ENCODE peak calls at places on chromosomes 7 and 10, in seven cellular contexts. One of them, this sample, is unnamed.

GRCh38 chr7:5692112-5692844 is 89.2 kb downstream of the RNF216 start:
- DNase-seq in prostate gland: peak; percentile 40
- DNase-seq in colonic mucosa: peak; percentile 54
- DNase-seq in esophagus squamous epithelium: no peak
- DNase-seq in right cardiac atrium: peak; percentile 93
- DNase-seq in CD4-positive, CD25-positive, alpha-beta regulatory T cell: no peak
- DNase-seq in right lobe of liver: no peak
- DNase-seq in this sample: no peak

GRCh38 chr10:58348571-58349033 is 13.8 kb downstream of the UBE2D1 start:
- DNase-seq in colonic mucosa: no peak
- DNase-seq in prostate gland: no peak
- DNase-seq in right lobe of liver: no peak
- DNase-seq in right cardiac atrium: no peak
- DNase-seq in esophagus squamous epithelium: no peak
- DNase-seq in CD4-positive, CD25-positive, alpha-beta regulatory T cell: no peak
- DNase-seq in this sample: no peak

GRCh38 chr7:123824754-123825067 is 20.3 kb upstream of the HYAL4 start:
- DNase-seq in colonic mucosa: peak; percentile 39
- DNase-seq in esophagus squamous epithelium: no peak
- DNase-seq in prostate gland: peak; percentile 16
- DNase-seq in right cardiac atrium: no peak
- DNase-seq in right lobe of liver: no peak
- DNase-seq in CD4-positive, CD25-positive, alpha-beta regulatory T cell: no peak
- DNase-seq in this sample: no peak

GRCh38 chr7:159008055-159008405 is 136.6 kb downstream of the VIPR2 start:
- DNase-seq in CD4-positive, CD25-positive, alpha-beta regulatory T cell: no peak
- DNase-seq in right lobe of liver: no peak
- DNase-seq in esophagus squamous epithelium: no peak
- DNase-seq in colonic mucosa: no peak
- DNase-seq in prostate gland: no peak
- DNase-seq in right cardiac atrium: no peak
- DNase-seq in this sample: no peak

GRCh38 chr10:86306628-86307278 is 59.8 kb downstream of the GRID1 start:
- DNase-seq in colonic mucosa: no peak
- DNase-seq in esophagus squamous epithelium: no peak
- DNase-seq in right lobe of liver: no peak
- DNase-seq in prostate gland: no peak
- DNase-seq in right cardiac atrium: no peak
- DNase-seq in CD4-positive, CD25-positive, alpha-beta regulatory T cell: no peak
- DNase-seq in this sample: no peak

GRCh38 chr10:77173615-77174461 is 463.8 kb downstream of the KCNMA1 start:
- DNase-seq in colonic mucosa: peak; percentile 79
- DNase-seq in prostate gland: peak; percentile 67
- DNase-seq in CD4-positive, CD25-positive, alpha-beta regulatory T cell: peak; percentile 22
- DNase-seq in right lobe of liver: no peak
- DNase-seq in right cardiac atrium: peak; percentile 60
- DNase-seq in esophagus squamous epithelium: no peak
- DNase-seq in this sample: peak; percentile 36

GRCh38 chr10:31290386-31290785 is 28.6 kb upstream of the ZEB1 start:
- DNase-seq in colonic mucosa: no peak
- DNase-seq in prostate gland: no peak
- DNase-seq in esophagus squamous epithelium: no peak
- DNase-seq in right cardiac atrium: no peak
- DNase-seq in CD4-positive, CD25-positive, alpha-beta regulatory T cell: no peak
- DNase-seq in right lobe of liver: no peak
- DNase-seq in this sample: no peak

GRCh38 chr7:130384371-130384801 is 4.1 kb downstream of the CPA1 start:
- DNase-seq in CD4-positive, CD25-positive, alpha-beta regulatory T cell: no peak
- DNase-seq in right lobe of liver: no peak
- DNase-seq in colonic mucosa: no peak
- DNase-seq in right cardiac atrium: no peak
- DNase-seq in esophagus squamous epithelium: no peak
- DNase-seq in prostate gland: no peak
- DNase-seq in this sample: no peak

GRCh38 chr10:47158116-47159071 is 141.6 kb upstream of the GDF10 start:
- DNase-seq in right lobe of liver: no peak
- DNase-seq in right cardiac atrium: no peak
- DNase-seq in prostate gland: no peak
- DNase-seq in esophagus squamous epithelium: no peak
- DNase-seq in CD4-positive, CD25-positive, alpha-beta regulatory T cell: no peak
- DNase-seq in colonic mucosa: no peak
- DNase-seq in this sample: no peak

GRCh38 chr7:151863386-151864079 is 13.4 kb downstream of the PRKAG2 start:
- DNase-seq in esophagus squamous epithelium: no peak
- DNase-seq in colonic mucosa: no peak
- DNase-seq in prostate gland: no peak
- DNase-seq in CD4-positive, CD25-positive, alpha-beta regulatory T cell: no peak
- DNase-seq in right lobe of liver: peak; percentile 43
- DNase-seq in right cardiac atrium: no peak
- DNase-seq in this sample: no peak

GRCh38 chr10:103630156-103630555 is 136.7 kb downstream of the NEURL1 start:
- DNase-seq in right lobe of liver: no peak
- DNase-seq in right cardiac atrium: no peak
- DNase-seq in prostate gland: no peak
- DNase-seq in colonic mucosa: no peak
- DNase-seq in CD4-positive, CD25-positive, alpha-beta regulatory T cell: no peak
- DNase-seq in esophagus squamous epithelium: no peak
- DNase-seq in this sample: no peak

GRCh38 chr10:51344371-51344770 is 270.1 kb downstream of the PRKG1 start:
- DNase-seq in right cardiac atrium: no peak
- DNase-seq in CD4-positive, CD25-positive, alpha-beta regulatory T cell: no peak
- DNase-seq in colonic mucosa: no peak
- DNase-seq in esophagus squamous epithelium: no peak
- DNase-seq in right lobe of liver: no peak
- DNase-seq in prostate gland: no peak
- DNase-seq in this sample: no peak

GRCh38 chr7:95596183-95597135 is at the start of gene PDK4:
- DNase-seq in colonic mucosa: peak; percentile 94
- DNase-seq in right cardiac atrium: peak; percentile 97
- DNase-seq in esophagus squamous epithelium: peak; percentile 20
- DNase-seq in right lobe of liver: peak; percentile 96
- DNase-seq in prostate gland: peak; percentile 97
- DNase-seq in CD4-positive, CD25-positive, alpha-beta regulatory T cell: no peak
- DNase-seq in this sample: no peak

GRCh38 chr10:96720422-96721206 is at the start of gene PIK3AP1:
- DNase-seq in prostate gland: no peak
- DNase-seq in right cardiac atrium: peak; percentile 55
- DNase-seq in right lobe of liver: peak; percentile 88
- DNase-seq in esophagus squamous epithelium: no peak
- DNase-seq in colonic mucosa: peak; percentile 72
- DNase-seq in CD4-positive, CD25-positive, alpha-beta regulatory T cell: peak; percentile 19
- DNase-seq in this sample: peak; percentile 59

GRCh38 chr7:2248984-2249694 is 7.1 kb downstream of the NUDT1 start:
- DNase-seq in colonic mucosa: peak; percentile 53
- DNase-seq in prostate gland: no peak
- DNase-seq in CD4-positive, CD25-positive, alpha-beta regulatory T cell: no peak
- DNase-seq in right cardiac atrium: peak; percentile 63
- DNase-seq in right lobe of liver: no peak
- DNase-seq in esophagus squamous epithelium: no peak
- DNase-seq in this sample: no peak

GRCh38 chr10:93745411-93746065 is 12.2 kb upstream of the LGI1 start:
- DNase-seq in prostate gland: no peak
- DNase-seq in colonic mucosa: no peak
- DNase-seq in CD4-positive, CD25-positive, alpha-beta regulatory T cell: no peak
- DNase-seq in esophagus squamous epithelium: no peak
- DNase-seq in right cardiac atrium: no peak
- DNase-seq in right lobe of liver: no peak
- DNase-seq in this sample: no peak

GRCh38 chr7:40879941-40880558 is 745.2 kb downstream of the SUGCT start:
- DNase-seq in CD4-positive, CD25-positive, alpha-beta regulatory T cell: no peak
- DNase-seq in esophagus squamous epithelium: no peak
- DNase-seq in right cardiac atrium: no peak
- DNase-seq in prostate gland: no peak
- DNase-seq in colonic mucosa: no peak
- DNase-seq in right lobe of liver: no peak
- DNase-seq in this sample: no peak

GRCh38 chr7:47669178-47669878 is 87.4 kb upstream of the TNS3 start:
- DNase-seq in CD4-positive, CD25-positive, alpha-beta regulatory T cell: no peak
- DNase-seq in right cardiac atrium: peak; percentile 85
- DNase-seq in colonic mucosa: peak; percentile 64
- DNase-seq in esophagus squamous epithelium: peak; percentile 14
- DNase-seq in right lobe of liver: peak; percentile 72
- DNase-seq in prostate gland: no peak
- DNase-seq in this sample: peak; percentile 1

GRCh38 chr7:67653856-67654442 is 657.3 kb downstream of the TYW1 start:
- DNase-seq in esophagus squamous epithelium: no peak
- DNase-seq in prostate gland: no peak
- DNase-seq in right cardiac atrium: no peak
- DNase-seq in colonic mucosa: no peak
- DNase-seq in right lobe of liver: no peak
- DNase-seq in CD4-positive, CD25-positive, alpha-beta regulatory T cell: no peak
- DNase-seq in this sample: no peak

GRCh38 chr7:85156661-85157213 is 30.1 kb downstream of the SEMA3D start:
- DNase-seq in prostate gland: no peak
- DNase-seq in CD4-positive, CD25-positive, alpha-beta regulatory T cell: no peak
- DNase-seq in right cardiac atrium: no peak
- DNase-seq in right lobe of liver: no peak
- DNase-seq in esophagus squamous epithelium: no peak
- DNase-seq in colonic mucosa: no peak
- DNase-seq in this sample: no peak

GRCh38 chr7:130894146-130895005 is 160.4 kb upstream of the KLF14 start:
- DNase-seq in prostate gland: no peak
- DNase-seq in right lobe of liver: peak; percentile 92
- DNase-seq in right cardiac atrium: peak; percentile 62
- DNase-seq in esophagus squamous epithelium: no peak
- DNase-seq in colonic mucosa: no peak
- DNase-seq in CD4-positive, CD25-positive, alpha-beta regulatory T cell: peak; percentile 38
- DNase-seq in this sample: no peak

GRCh38 chr7:19920200-19920599 is 146.8 kb upstream of the TMEM196 start:
- DNase-seq in right cardiac atrium: no peak
- DNase-seq in esophagus squamous epithelium: no peak
- DNase-seq in prostate gland: no peak
- DNase-seq in right lobe of liver: no peak
- DNase-seq in colonic mucosa: no peak
- DNase-seq in CD4-positive, CD25-positive, alpha-beta regulatory T cell: no peak
- DNase-seq in this sample: no peak

GRCh38 chr10:42548254-42548653 is 90.1 kb downstream of the ZNF33B start:
- DNase-seq in esophagus squamous epithelium: no peak
- DNase-seq in right cardiac atrium: no peak
- DNase-seq in CD4-positive, CD25-positive, alpha-beta regulatory T cell: no peak
- DNase-seq in right lobe of liver: no peak
- DNase-seq in colonic mucosa: no peak
- DNase-seq in prostate gland: no peak
- DNase-seq in this sample: no peak

GRCh38 chr7:921071-921461 is 33.4 kb downstream of the ADAP1 start:
- DNase-seq in colonic mucosa: no peak
- DNase-seq in CD4-positive, CD25-positive, alpha-beta regulatory T cell: no peak
- DNase-seq in right cardiac atrium: peak; percentile 5
- DNase-seq in prostate gland: no peak
- DNase-seq in right lobe of liver: peak; percentile 39
- DNase-seq in esophagus squamous epithelium: no peak
- DNase-seq in this sample: peak; percentile 0

GRCh38 chr10:17597386-17597785 is 19.8 kb downstream of the HACD1 start:
- DNase-seq in CD4-positive, CD25-positive, alpha-beta regulatory T cell: no peak
- DNase-seq in right cardiac atrium: no peak
- DNase-seq in esophagus squamous epithelium: no peak
- DNase-seq in right lobe of liver: no peak
- DNase-seq in colonic mucosa: no peak
- DNase-seq in prostate gland: no peak
- DNase-seq in this sample: no peak

GRCh38 chr7:76303057-76303828 is 770 bp downstream of the HSPB1 start:
- DNase-seq in right cardiac atrium: peak; percentile 92
- DNase-seq in CD4-positive, CD25-positive, alpha-beta regulatory T cell: peak; percentile 77
- DNase-seq in colonic mucosa: peak; percentile 92
- DNase-seq in prostate gland: peak; percentile 78
- DNase-seq in esophagus squamous epithelium: no peak
- DNase-seq in right lobe of liver: peak; percentile 92
- DNase-seq in this sample: peak; percentile 68
- H3K4me1 ChIP-seq in right cardiac atrium: peaks cover 5% of the 10 kb centered on the region
- H3K4me1 ChIP-seq in CD4-positive, CD25-positive, alpha-beta regulatory T cell: peaks cover 15% of the 10 kb centered on the region
- H3K4me1 ChIP-seq in colonic mucosa: peaks cover 3% of the 10 kb centered on the region
- H3K4me1 ChIP-seq in prostate gland: peaks cover 21% of the 10 kb centered on the region
- H3K4me1 ChIP-seq in esophagus squamous epithelium: peaks cover 29% of the 10 kb centered on the region
- H3K4me1 ChIP-seq in right lobe of liver: no peaks in the 10 kb centered on the region
- H3K4me1 ChIP-seq in this sample: peaks cover 7% of the 10 kb centered on the region

GRCh38 chr7:157009778-157010587 is 480 bp downstream of the MNX1 start:
- DNase-seq in CD4-positive, CD25-positive, alpha-beta regulatory T cell: no peak
- DNase-seq in right cardiac atrium: no peak
- DNase-seq in colonic mucosa: no peak
- DNase-seq in esophagus squamous epithelium: no peak
- DNase-seq in prostate gland: no peak
- DNase-seq in right lobe of liver: no peak
- DNase-seq in this sample: no peak

GRCh38 chr7:157011333-157012112 is 1.1 kb upstream of the MNX1 start:
- DNase-seq in CD4-positive, CD25-positive, alpha-beta regulatory T cell: no peak
- DNase-seq in prostate gland: no peak
- DNase-seq in colonic mucosa: peak; percentile 40
- DNase-seq in esophagus squamous epithelium: no peak
- DNase-seq in right cardiac atrium: no peak
- DNase-seq in right lobe of liver: no peak
- DNase-seq in this sample: no peak

GRCh38 chr7:157012113-157012547 is 1.7 kb upstream of the MNX1 start:
- DNase-seq in prostate gland: no peak
- DNase-seq in esophagus squamous epithelium: no peak
- DNase-seq in right cardiac atrium: no peak
- DNase-seq in colonic mucosa: no peak
- DNase-seq in CD4-positive, CD25-positive, alpha-beta regulatory T cell: no peak
- DNase-seq in right lobe of liver: no peak
- DNase-seq in this sample: no peak

GRCh38 chr7:157009170-157009777 is 1.2 kb downstream of the MNX1 start:
- DNase-seq in CD4-positive, CD25-positive, alpha-beta regulatory T cell: no peak
- DNase-seq in right cardiac atrium: no peak
- DNase-seq in prostate gland: no peak
- DNase-seq in right lobe of liver: no peak
- DNase-seq in colonic mucosa: peak; percentile 78
- DNase-seq in esophagus squamous epithelium: no peak
- DNase-seq in this sample: no peak

GRCh38 chr7:157010588-157011332 is at the start of gene MNX1:
- DNase-seq in right lobe of liver: no peak
- DNase-seq in CD4-positive, CD25-positive, alpha-beta regulatory T cell: peak; percentile 13
- DNase-seq in prostate gland: peak; percentile 61
- DNase-seq in colonic mucosa: peak; percentile 88
- DNase-seq in esophagus squamous epithelium: no peak
- DNase-seq in right cardiac atrium: no peak
- DNase-seq in this sample: no peak
- H3K27me3 ChIP-seq in right lobe of liver: peaks cover 49% of the 10 kb centered on the region
- H3K27me3 ChIP-seq in CD4-positive, CD25-positive, alpha-beta regulatory T cell: peaks cover 29% of the 10 kb centered on the region
- H3K27me3 ChIP-seq in prostate gland: peaks cover 34% of the 10 kb centered on the region
- H3K27me3 ChIP-seq in colonic mucosa: peaks cover 27% of the 10 kb centered on the region
- H3K27me3 ChIP-seq in esophagus squamous epithelium: peaks cover 98% of the 10 kb centered on the region
- H3K27me3 ChIP-seq in right cardiac atrium: peaks cover 6% of the 10 kb centered on the region
- H3K27me3 ChIP-seq in this sample: peaks cover 53% of the 10 kb centered on the region

GRCh38 chr10:28600056-28600455 is 67.1 kb downstream of the WAC start:
- DNase-seq in right cardiac atrium: no peak
- DNase-seq in esophagus squamous epithelium: no peak
- DNase-seq in CD4-positive, CD25-positive, alpha-beta regulatory T cell: no peak
- DNase-seq in right lobe of liver: no peak
- DNase-seq in colonic mucosa: no peak
- DNase-seq in prostate gland: no peak
- DNase-seq in this sample: no peak

GRCh38 chr10:28604567-28605536 is 71.9 kb downstream of the WAC start:
- DNase-seq in esophagus squamous epithelium: no peak
- DNase-seq in prostate gland: no peak
- DNase-seq in colonic mucosa: no peak
- DNase-seq in right cardiac atrium: no peak
- DNase-seq in right lobe of liver: no peak
- DNase-seq in CD4-positive, CD25-positive, alpha-beta regulatory T cell: no peak
- DNase-seq in this sample: no peak
- H3K4me1 ChIP-seq in esophagus squamous epithelium: no peaks in the 10 kb centered on the region
- H3K4me1 ChIP-seq in prostate gland: no peaks in the 10 kb centered on the region
- H3K4me1 ChIP-seq in colonic mucosa: no peaks in the 10 kb centered on the region
- H3K4me1 ChIP-seq in right cardiac atrium: peaks cover 7% of the 10 kb centered on the region
- H3K4me1 ChIP-seq in right lobe of liver: no peaks in the 10 kb centered on the region
- H3K4me1 ChIP-seq in CD4-positive, CD25-positive, alpha-beta regulatory T cell: peaks cover 8% of the 10 kb centered on the region
- H3K4me1 ChIP-seq in this sample: peaks cover 4% of the 10 kb centered on the region

GRCh38 chr10:100874702-100875483 is 37.9 kb upstream of the SLF2 start:
- DNase-seq in right cardiac atrium: no peak
- DNase-seq in right lobe of liver: no peak
- DNase-seq in prostate gland: no peak
- DNase-seq in esophagus squamous epithelium: no peak
- DNase-seq in colonic mucosa: no peak
- DNase-seq in CD4-positive, CD25-positive, alpha-beta regulatory T cell: no peak
- DNase-seq in this sample: no peak
- H3K27me3 ChIP-seq in right cardiac atrium: no peaks in the 10 kb centered on the region
- H3K27me3 ChIP-seq in right lobe of liver: no peaks in the 10 kb centered on the region
- H3K27me3 ChIP-seq in prostate gland: peaks cover 4% of the 10 kb centered on the region
- H3K27me3 ChIP-seq in esophagus squamous epithelium: peaks cover 79% of the 10 kb centered on the region
- H3K27me3 ChIP-seq in colonic mucosa: no peaks in the 10 kb centered on the region
- H3K27me3 ChIP-seq in CD4-positive, CD25-positive, alpha-beta regulatory T cell: no peaks in the 10 kb centered on the region
- H3K27me3 ChIP-seq in this sample: no peaks in the 10 kb centered on the region